ENCODE peak calls at places on chromosomes 12 and 14, in eight cellular contexts. Y is fibroblast of lung; Z is AG10803; H is adipocyte; P is ovary; D is RWPE2; Q is PC-3; N is CD8-positive, alpha-beta memory T cell. J is an unnamed sample.

GRCh38 chr14:31197671-31198070 is 9.9 kb downstream of the HECTD1 start:
- DNase-seq in Q (no peak), P (no peak), Z (no peak), N (no peak), H (no peak), D (no peak), Y (no peak), J (no peak)

GRCh38 chr12:15556411-15556810 is 232.8 kb downstream of the EPS8 start:
- DNase-seq in H (peak), D (no peak), N (no peak), Q (peak), P (no peak), Y (peak), Z (peak), J (no peak)

GRCh38 chr12:76244298-76244697 is 103.9 kb downstream of the BBS10 start:
- DNase-seq in P (no peak), Z (no peak), H (no peak), D (no peak), Y (no peak), N (no peak), Q (no peak), J (no peak)

GRCh38 chr12:50102648-50103309 is 1.0 kb upstream of the GPD1 start:
- DNase-seq in Y (no peak), H (no peak), Z (no peak), P (no peak), N (no peak), Q (no peak), D (no peak), J (no peak)

GRCh38 chr12:65524666-65525065 is 246.2 kb downstream of the MSRB3 start:
- DNase-seq in D (no peak), N (no peak), Y (peak), H (peak), P (no peak), Z (peak), Q (peak), J (no peak)

GRCh38 chr14:23660290-23661226 is 24.4 kb downstream of the DHRS2 start:
- DNase-seq in Q (no peak), Y (no peak), H (no peak), D (peak), P (peak), N (peak), Z (no peak), J (no peak)

GRCh38 chr12:53060721-53061276 is 10.9 kb downstream of the TNS2 start:
- DNase-seq in Q (no peak), Y (no peak), H (no peak), D (no peak), N (no peak), P (no peak), Z (no peak), J (no peak)

GRCh38 chr14:65482769-65483438 is 70.4 kb downstream of the FUT8 start:
- DNase-seq in N (no peak), D (no peak), Y (no peak), P (no peak), H (no peak), Q (no peak), Z (peak), J (no peak)

GRCh38 chr14:96470331-96470730 is 31.9 kb upstream of the PAPOLA start:
- DNase-seq in D (no peak), Z (no peak), H (peak), N (no peak), Y (no peak), P (no peak), Q (no peak), J (no peak)

GRCh38 chr12:67457799-67458680 is 188.9 kb downstream of the CAND1 start:
- DNase-seq in D (no peak), Q (no peak), N (no peak), Y (no peak), P (no peak), H (peak), Z (peak), J (no peak)

GRCh38 chr12:101455685-101456084 is 19.5 kb upstream of the SPIC start:
- DNase-seq in P (no peak), D (no peak), Q (no peak), N (peak), Z (no peak), Y (no peak), H (no peak), J (peak)

GRCh38 chr12:88248606-88249005 is 106.5 kb downstream of the TMTC3 start:
- DNase-seq in D (no peak), Q (peak), P (no peak), Y (no peak), Z (no peak), N (no peak), H (no peak), J (no peak)

GRCh38 chr12:68435816-68436215 is 103.7 kb upstream of the MDM1 start:
- DNase-seq in P (no peak), Y (peak), N (no peak), D (no peak), H (no peak), Q (peak), Z (no peak), J (no peak)

GRCh38 chr12:4562034-4562657 is at the start of gene DYRK4:
- DNase-seq in H (peak), N (no peak), D (peak), Z (peak), Q (no peak), P (peak), Y (peak), J (no peak)

GRCh38 chr14:65170768-65171251 is 68.5 kb upstream of the MAX start:
- DNase-seq in Q (peak), Z (peak), H (peak), D (no peak), P (peak), N (peak), Y (peak), J (peak)

GRCh38 chr12:106139422-106140141 is 828 bp upstream of the NUAK1 start:
- DNase-seq in Z (peak), D (peak), P (peak), H (peak), Y (peak), Q (peak), N (no peak), J (no peak)

GRCh38 chr12:114248527-114248926 is 157.4 kb downstream of the TBX5 start:
- DNase-seq in Z (no peak), Q (peak), N (no peak), H (no peak), D (no peak), P (no peak), Y (no peak), J (no peak)

GRCh38 chr12:55693323-55694187 is 14.1 kb downstream of the ITGA7 start:
- DNase-seq in N (no peak), P (no peak), Q (no peak), H (no peak), Y (no peak), D (no peak), Z (no peak), J (no peak)

GRCh38 chr14:97603201-97603600 is 806.0 kb downstream of the VRK1 start:
- DNase-seq in Y (no peak), P (no peak), Z (no peak), D (no peak), N (peak), Q (no peak), H (no peak), J (no peak)

GRCh38 chr12:67042697-67043131 is 226.4 kb upstream of the CAND1 start:
- DNase-seq in H (peak), D (no peak), Q (peak), P (no peak), N (no peak), Z (no peak), Y (peak), J (no peak)

GRCh38 chr12:124498178-124498869 is 69.1 kb downstream of the NCOR2 start:
- DNase-seq in P (no peak), Y (peak), Q (no peak), D (no peak), Z (peak), N (no peak), H (peak), J (no peak)

GRCh38 chr12:124499873-124500231 is 67.6 kb downstream of the NCOR2 start:
- DNase-seq in Y (no peak), Q (no peak), N (no peak), D (no peak), Z (no peak), P (no peak), H (no peak), J (no peak)

GRCh38 chr12:124500232-124501079 is 67.0 kb downstream of the NCOR2 start:
- DNase-seq in N (no peak), P (no peak), Y (peak), D (peak), Q (peak), H (peak), Z (peak), J (no peak)

GRCh38 chr12:124497658-124498057 is 69.8 kb downstream of the NCOR2 start:
- DNase-seq in Q (no peak), H (peak), Y (peak), D (no peak), P (no peak), N (no peak), Z (peak), J (no peak)

DNA sequence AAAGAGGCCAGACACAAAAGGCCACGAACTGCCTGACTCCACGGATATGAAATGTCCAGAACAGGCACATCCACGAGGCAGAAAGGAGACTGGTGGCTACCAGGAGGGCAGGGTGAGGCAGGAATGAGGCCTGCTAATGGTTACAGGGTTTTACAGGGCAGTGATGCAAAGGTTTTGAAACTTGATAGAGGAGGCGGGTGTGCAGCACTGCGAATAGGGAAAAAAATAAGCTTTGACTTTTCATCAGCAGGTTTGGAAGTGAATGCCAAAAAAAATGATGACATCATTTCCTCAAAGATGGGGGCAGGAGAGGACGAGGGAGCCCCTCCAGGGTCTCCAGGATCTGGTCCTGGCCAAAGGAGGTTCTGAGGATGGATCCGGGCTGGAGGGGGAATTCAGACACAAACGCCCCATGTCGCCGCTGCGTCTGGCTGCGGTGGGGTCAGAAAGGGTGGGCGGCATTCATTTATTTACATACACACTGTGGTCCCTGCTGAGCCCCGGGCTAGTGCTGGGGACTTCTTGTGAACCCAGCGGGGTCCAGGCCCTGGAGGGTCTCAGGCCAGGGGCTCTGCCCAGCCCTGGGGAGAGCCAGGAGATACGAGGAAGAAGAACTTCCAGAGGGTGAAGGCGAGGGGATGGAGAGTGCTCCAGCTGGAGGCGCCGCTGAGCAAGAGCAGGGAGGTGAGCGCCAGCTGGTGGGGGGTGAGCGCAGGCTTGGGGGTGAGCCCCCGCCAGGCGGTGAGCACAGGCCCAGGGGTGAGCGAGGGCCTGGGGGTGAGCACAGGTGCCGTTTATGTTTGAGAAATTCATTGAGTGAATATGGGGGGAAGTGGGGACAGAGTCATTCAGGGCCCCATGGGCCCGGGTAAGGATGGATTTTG is 68.3 kb downstream of the NCOR2 start:
- DNase-seq in D (no peak), H (peak), N (no peak), Q (no peak), Y (peak), Z (no peak), P (no peak), J (no peak)
- H3K4me3 ChIP-seq in D (no peak), H (no peak), N (no peak), Q (no peak), Y (no peak), Z (no peak), P (no peak), J (no peak)

DNA sequence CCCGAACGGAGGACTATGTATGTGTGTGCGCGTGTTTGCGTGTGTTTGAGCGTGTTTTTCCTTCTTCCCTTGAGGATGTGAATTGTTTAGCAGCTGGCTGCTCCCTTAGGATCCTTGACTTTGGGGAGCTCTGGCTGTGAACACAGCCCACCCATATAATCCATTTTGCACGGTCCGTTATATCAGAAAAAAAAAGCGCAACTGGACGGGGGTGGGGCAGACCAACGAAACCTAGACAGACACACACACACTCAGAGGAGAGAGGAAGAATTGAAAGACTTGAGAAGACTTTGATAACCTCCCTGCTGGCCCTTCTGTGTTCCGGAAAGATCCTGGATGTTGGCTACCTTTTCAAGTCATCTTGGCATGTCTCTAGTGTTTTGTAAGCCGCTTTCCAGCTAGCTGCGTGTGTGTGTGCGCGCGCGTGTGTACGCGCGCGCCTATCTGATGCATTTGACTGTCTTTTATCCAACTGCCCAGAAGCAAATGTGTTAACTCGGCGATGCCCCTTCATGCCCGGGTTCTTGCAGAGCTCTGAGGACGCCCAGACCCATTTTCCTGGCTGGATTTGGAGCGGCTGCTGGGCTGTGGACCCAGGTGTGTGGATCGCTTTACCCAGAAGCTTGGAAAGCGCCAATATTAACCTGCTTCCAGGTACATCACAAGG is 576 bp downstream of the LRFN5 start:
- DNase-seq in H (no peak), P (peak), Z (peak), D (no peak), Q (no peak), N (no peak), Y (peak), J (no peak)
- H3K4me3 ChIP-seq in H (peak), P (peak), Z (peak), D (no peak), Q (peak), N (no peak), Y (peak), J (peak)

DNA sequence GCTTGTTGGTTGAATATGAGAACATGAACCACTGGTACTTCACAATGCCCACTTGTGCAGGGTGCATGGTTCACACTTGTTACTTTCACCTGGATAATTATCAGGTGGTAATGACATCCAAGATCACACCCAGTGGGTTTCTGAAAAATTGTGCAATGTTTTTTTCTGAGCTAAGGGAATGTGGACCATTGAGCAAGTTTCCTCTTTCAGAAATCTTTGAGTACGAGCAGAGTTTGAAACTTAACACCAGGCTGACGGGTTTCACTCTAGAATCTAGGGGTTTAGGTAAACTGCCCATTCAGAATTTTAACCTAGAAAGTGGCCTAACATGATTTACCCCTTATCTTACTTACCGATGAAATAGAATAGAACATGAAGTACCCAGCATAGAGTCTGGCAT is 389.6 kb downstream of the PAWR start:
- DNase-seq in Q (no peak), D (no peak), P (no peak), Y (no peak), Z (no peak), H (peak), N (no peak), J (no peak)
- H3K4me3 ChIP-seq in Q (no peak), D (no peak), P (no peak), Y (no peak), Z (no peak), H (no peak), N (no peak), J (no peak)

GRCh38 chr14:99262977-99263448 is 9.0 kb downstream of the BCL11B start:
- DNase-seq in Q (no peak), N (no peak), H (no peak), D (peak), P (no peak), Y (no peak), Z (no peak), J (no peak)
- H3K4me3 ChIP-seq in Q (no peak), N (peak), H (no peak), D (no peak), P (no peak), Y (no peak), Z (no peak), J (peak)

DNA sequence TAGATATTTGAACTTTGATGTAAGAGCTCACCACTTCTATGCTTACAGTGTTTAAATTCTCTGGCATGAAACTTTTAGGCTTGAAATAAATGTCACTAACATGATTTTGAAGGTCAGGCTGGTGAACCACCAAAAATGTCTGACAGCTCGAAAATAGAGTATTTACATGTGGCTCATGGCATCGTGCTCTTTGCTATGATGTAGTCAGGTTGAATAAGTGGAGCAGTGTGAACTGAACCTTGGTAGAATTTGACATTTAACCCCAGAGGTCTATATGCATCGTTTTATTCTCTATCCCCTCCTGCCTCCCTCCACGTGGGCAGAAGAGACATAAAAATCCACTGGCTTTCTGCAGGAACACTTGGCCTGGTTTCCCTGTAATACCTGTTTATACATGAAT is 369.7 kb upstream of the ATP2B1 start:
- DNase-seq in N (no peak), H (no peak), D (no peak), Y (no peak), Q (no peak), Z (no peak), P (no peak), J (no peak)
- H3K4me3 ChIP-seq in N (no peak), H (no peak), D (no peak), Y (no peak), Q (no peak), Z (no peak), P (no peak), J (no peak)

DNA sequence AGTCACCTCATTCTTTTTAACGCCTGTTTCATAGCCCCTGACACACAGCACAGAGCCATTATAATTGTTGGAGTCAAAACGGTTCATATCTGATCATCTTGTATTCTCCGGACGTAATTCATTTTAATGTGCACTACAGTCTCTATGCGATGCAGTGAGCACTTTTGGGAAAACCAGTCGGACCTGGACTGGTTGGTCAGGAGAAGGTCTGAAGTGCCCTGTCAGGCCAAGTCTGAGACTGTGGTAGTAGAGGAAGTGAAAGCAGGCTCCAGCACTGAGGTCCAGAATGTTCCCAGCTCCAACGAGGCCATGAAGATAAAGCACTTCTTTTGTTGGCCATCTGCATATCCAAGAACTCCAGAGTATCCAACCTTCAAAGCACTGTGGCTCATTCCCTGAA is 117.1 kb upstream of the NCOR2 start:
- DNase-seq in Q (peak), N (no peak), Y (no peak), P (peak), Z (no peak), H (peak), D (no peak), J (no peak)
- H3K4me3 ChIP-seq in Q (peak), N (no peak), Y (peak), P (peak), Z (peak), H (peak), D (no peak), J (no peak)